ENCODE peak calls at places on chromosomes 12 and 14, in five cellular contexts. I, S, K, U and R are unnamed samples.

GRCh38 chr12:95622879-95623278 is 71.6 kb upstream of the USP44 start:
- DNase-seq in U (no peak), I (no peak), K (no peak), S (no peak), R (no peak)

GRCh38 chr12:94875525-94875924 is 128.0 kb downstream of the NDUFA12 start:
- DNase-seq in K (no peak), S (no peak), I (peak), U (peak), R (peak)

GRCh38 chr14:75254901-75255300 is 23.7 kb upstream of the FOS start:
- DNase-seq in U (no peak), K (no peak), S (no peak), I (no peak), R (no peak)

GRCh38 chr14:78933948-78934524 is 763.9 kb downstream of the NRXN3 start:
- DNase-seq in U (no peak), I (peak), K (no peak), S (peak), R (no peak)

GRCh38 chr12:56122637-56123036 is 4.6 kb downstream of the ZC3H10 start:
- DNase-seq in I (peak), U (no peak), K (no peak), S (no peak), R (no peak)

GRCh38 chr12:64729909-64730584 is 29.2 kb downstream of the GNS start:
- DNase-seq in S (no peak), I (no peak), U (peak), K (no peak), R (no peak)

GRCh38 chr12:16530268-16530865 is 75.6 kb downstream of the LMO3 start:
- DNase-seq in U (no peak), K (no peak), S (no peak), I (no peak), R (no peak)

GRCh38 chr14:104708606-104709268 is 15.3 kb upstream of the ADSS1 start:
- DNase-seq in U (no peak), S (peak), K (peak), I (peak), R (no peak)

GRCh38 chr12:42373669-42374068 is 47.7 kb downstream of the PPHLN1 start:
- DNase-seq in U (no peak), S (no peak), K (no peak), I (no peak), R (no peak)

GRCh38 chr12:113146999-113147398 is 2.5 kb upstream of the CFAP73 start:
- DNase-seq in S (no peak), K (no peak), U (no peak), I (no peak), R (no peak)

GRCh38 chr14:68333265-68333664 is 459.6 kb downstream of the ZFP36L1 start:
- DNase-seq in S (no peak), U (no peak), K (no peak), I (no peak), R (no peak)

GRCh38 chr12:18601962-18602361 is 135.8 kb downstream of the PLCZ1 start:
- DNase-seq in U (no peak), K (no peak), I (no peak), S (no peak), R (no peak)

GRCh38 chr12:83378186-83378727 is 691.6 kb downstream of the TMTC2 start:
- DNase-seq in K (no peak), S (no peak), I (no peak), U (no peak), R (no peak)

GRCh38 chr14:77849711-77850110 is 49.8 kb downstream of the ADCK1 start:
- DNase-seq in U (no peak), S (no peak), K (no peak), I (no peak), R (peak)

GRCh38 chr14:54627718-54628345 is 60.9 kb downstream of the SAMD4A start:
- DNase-seq in I (no peak), K (no peak), S (no peak), U (peak), R (no peak)

GRCh38 chr14:28813810-28814209 is 47.2 kb downstream of the FOXG1 start:
- DNase-seq in U (no peak), K (no peak), I (no peak), S (no peak), R (no peak)

GRCh38 chr14:75542585-75543091 is 20.4 kb downstream of the BATF start:
- DNase-seq in U (no peak), K (no peak), I (no peak), S (peak), R (no peak)

GRCh38 chr12:64767495-64767894 is 8.3 kb upstream of the GNS start:
- DNase-seq in K (no peak), I (no peak), U (no peak), S (peak), R (no peak)

GRCh38 chr12:16553457-16553856 is 52.5 kb downstream of the LMO3 start:
- DNase-seq in K (no peak), U (no peak), I (no peak), S (no peak), R (no peak)

GRCh38 chr12:31835276-31835882 is 106.6 kb upstream of the AMN1 start:
- DNase-seq in S (no peak), K (no peak), I (peak), U (no peak), R (no peak)

DNA sequence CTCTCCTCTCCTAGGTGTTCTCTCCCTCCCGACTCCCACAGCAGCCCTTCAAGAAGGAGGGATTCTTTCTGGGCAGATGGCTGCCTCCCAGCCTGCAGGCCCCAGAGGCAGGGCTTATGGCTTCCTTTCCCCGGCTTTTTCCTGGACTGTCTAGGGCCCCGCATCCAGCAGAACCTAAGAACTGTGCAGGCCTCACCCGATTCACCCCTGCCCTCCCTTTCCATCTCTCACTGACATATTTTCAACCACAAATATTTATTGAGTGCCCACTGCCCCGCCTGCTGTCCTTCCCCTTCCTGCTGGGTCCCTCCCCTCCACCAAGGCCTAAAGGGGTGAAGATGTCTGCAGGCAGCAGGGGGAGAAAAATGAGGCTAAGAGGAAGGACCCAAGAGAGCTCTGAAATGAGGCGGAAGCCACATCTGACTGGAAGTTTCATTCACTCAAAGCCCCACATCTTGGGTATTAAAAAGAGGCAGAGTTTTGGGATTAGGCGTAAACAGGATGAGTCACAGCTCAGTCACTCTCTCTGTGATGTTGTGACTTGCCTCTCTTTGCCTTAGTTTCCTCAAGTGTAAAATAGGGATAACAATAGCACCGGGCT is 2.9 kb downstream of the SCNN1A start:
- DNase-seq in S (no peak), K (no peak), I (peak), U (no peak), R (peak)
- TF ChIP-seq RAD21 in S (no peak), K (no peak), I (no peak), U (no peak), R (no peak)

DNA sequence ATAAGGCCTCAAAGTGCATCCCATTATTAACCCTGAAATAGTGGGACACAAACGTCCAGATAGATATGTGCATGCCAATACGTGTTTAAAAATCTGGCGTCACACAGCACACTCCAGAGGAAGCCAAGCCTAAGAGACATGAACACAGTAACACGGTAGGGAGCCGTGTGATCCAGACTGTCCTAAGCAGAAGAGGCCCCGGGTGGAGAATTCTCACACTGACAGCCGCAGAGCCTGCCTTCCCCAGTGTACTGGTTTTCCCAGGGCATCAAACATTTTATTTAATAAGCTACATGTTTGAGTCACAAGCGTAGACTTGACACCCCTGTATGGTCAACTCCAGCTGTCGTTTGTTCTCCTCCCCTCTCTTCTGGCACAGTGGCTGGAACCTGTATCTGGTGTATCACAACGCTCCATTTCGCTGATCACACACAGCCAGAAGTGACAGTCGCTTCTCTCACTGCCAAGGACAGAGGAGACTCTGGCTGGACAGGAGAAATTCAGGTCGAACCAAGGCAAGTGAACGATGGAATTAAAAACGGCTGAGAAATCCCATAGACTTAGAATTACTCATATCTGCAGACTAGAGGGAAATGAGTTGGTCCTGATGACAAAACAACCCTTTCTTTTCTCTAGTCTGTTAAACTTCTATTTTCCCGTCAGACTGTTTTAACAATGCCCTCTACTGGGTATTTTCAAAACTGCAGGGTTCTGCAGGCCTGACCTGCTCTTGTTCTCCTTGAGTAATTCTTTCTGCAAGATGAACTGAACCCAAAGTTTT is 359.9 kb downstream of the RGS6 start:
- DNase-seq in S (peak), U (peak), I (peak), K (peak), R (peak)
- TF ChIP-seq CTCF in S (peak), U (peak), I (peak), K (peak), R (peak)

GRCh38 chr14:70789361-70789760 is 20.0 kb downstream of the MAP3K9 start:
- DNase-seq in I (no peak), S (no peak), K (no peak), U (no peak), R (no peak)
- TF ChIP-seq SP1 in I (no peak), S (no peak), K (no peak), U (no peak), R (no peak)

GRCh38 chr14:102941419-102942011 is 19.1 kb downstream of the AMN start:
- DNase-seq in U (no peak), S (no peak), K (no peak), I (no peak), R (no peak)
- TF ChIP-seq RAD21 in U (no peak), S (no peak), K (no peak), I (no peak), R (no peak)

GRCh38 chr14:95490127-95490526 is 26.3 kb downstream of the SYNE3 start:
- DNase-seq in I (no peak), U (no peak), K (no peak), S (no peak), R (no peak)

GRCh38 chr14:95489163-95489887 is 27.1 kb downstream of the SYNE3 start:
- DNase-seq in K (no peak), S (no peak), I (peak), U (no peak), R (no peak)

GRCh38 chr14:95487669-95488084 is 28.8 kb downstream of the SYNE3 start:
- DNase-seq in K (no peak), U (no peak), S (no peak), I (no peak), R (no peak)

GRCh38 chr14:95486875-95487668 is 29.4 kb downstream of the SYNE3 start:
- DNase-seq in S (no peak), K (no peak), U (no peak), I (no peak), R (no peak)

GRCh38 chr14:95488376-95489162 is 27.9 kb downstream of the SYNE3 start:
- DNase-seq in S (no peak), K (no peak), I (no peak), U (no peak), R (no peak)
- TF ChIP-seq CTCF in S (no peak), K (no peak), I (no peak), U (no peak), R (no peak)